ENCODE peak calls at places on chromosomes 12 and 14, in four cellular contexts. D, O, H and U are unnamed samples.

GRCh38 chr12:48938805-48939204 is 13.5 kb upstream of the FKBP11 start:
- DNase-seq in D (peak; percentile 46), O (no peak), H (no peak), U (no peak)

GRCh38 chr12:6336079-6336858 is 5.6 kb downstream of the TNFRSF1A start:
- DNase-seq in D (peak; percentile 69), O (peak; percentile 99), H (peak; percentile 100), U (peak; percentile 50)

GRCh38 chr12:72369560-72369959 is 97.4 kb downstream of the TRHDE start:
- DNase-seq in D (no peak), O (no peak), H (no peak), U (no peak)

GRCh38 chr12:90290980-90291975 is 582.6 kb upstream of the ATP2B1 start:
- DNase-seq in D (no peak), O (no peak), H (peak; percentile 46), U (no peak)

GRCh38 chr12:12020762-12021161 is 50.0 kb upstream of the BCL2L14 start:
- DNase-seq in D (no peak), O (no peak), H (no peak), U (no peak)

GRCh38 chr12:65651060-65651459 is 173.2 kb upstream of the HMGA2 start:
- DNase-seq in D (no peak), O (no peak), H (no peak), U (no peak)

GRCh38 chr14:104125011-104125410 is 13.4 kb upstream of the KIF26A start:
- DNase-seq in D (no peak), O (no peak), H (no peak), U (no peak)

GRCh38 chr12:10716704-10717315 is 6.3 kb downstream of the YBX3 start:
- DNase-seq in D (peak; percentile 48), O (peak; percentile 68), H (peak; percentile 93), U (peak; percentile 32)

GRCh38 chr12:51955702-51956101 is 4.2 kb downstream of the ACVR1B start:
- DNase-seq in D (no peak), O (no peak), H (no peak), U (no peak)

GRCh38 chr12:108322998-108323397 is 16.1 kb downstream of the CMKLR1 start:
- DNase-seq in D (no peak), O (no peak), H (no peak), U (no peak)

GRCh38 chr12:69466867-69467266 is 3.3 kb upstream of the FRS2 start:
- DNase-seq in D (no peak), O (no peak), H (no peak), U (no peak)

GRCh38 chr12:105861232-105861631 is 277.5 kb downstream of the NUAK1 start:
- DNase-seq in D (no peak), O (no peak), H (no peak), U (peak; percentile 17)

GRCh38 chr12:91109148-91109564 is 2.1 kb downstream of the LUM start:
- DNase-seq in D (no peak), O (no peak), H (peak; percentile 74), U (no peak)

GRCh38 chr14:93008381-93008780 is 85.4 kb downstream of the CHGA start:
- DNase-seq in D (peak; percentile 60), O (no peak), H (peak; percentile 60), U (peak; percentile 46)

GRCh38 chr14:106681161-106681955 is 1155.0 kb downstream of the TMEM121 start:
- DNase-seq in D (no peak), O (no peak), H (no peak), U (no peak)